ENCODE peak calls at places on chromosomes 2 and 18, in five cellular contexts. A is fibroblast of the conjunctiva, G is NT2/D1, Z is CD14-positive monocyte, F is hippocampal formation. J is an unnamed sample.

GRCh38 chr2:27806311-27807059 is 35.0 kb downstream of the MRPL33 start:
- DNase-seq in A (no peak), Z (no peak), F (no peak), G (no peak), J (no peak)

GRCh38 chr18:55857409-55857808 is 269.4 kb upstream of the TCF4 start:
- DNase-seq in G (no peak), Z (no peak), F (no peak), A (no peak), J (no peak)

GRCh38 chr2:171712051-171712450 is 24.8 kb downstream of the DYNC1I2 start:
- DNase-seq in F (no peak), G (no peak), A (peak), Z (no peak), J (no peak)

GRCh38 chr18:2846638-2847340 is at the start of gene EMILIN2:
- DNase-seq in G (no peak), Z (peak), F (no peak), A (peak), J (peak)

GRCh38 chr18:39178171-39178570 is 1612.6 kb upstream of the CELF4 start:
- DNase-seq in G (no peak), A (no peak), F (no peak), Z (no peak), J (no peak)

GRCh38 chr2:55416826-55417568 is 2.7 kb downstream of the CCDC88A start:
- DNase-seq in G (no peak), A (no peak), Z (no peak), F (no peak), J (no peak)

GRCh38 chr2:74505448-74506246 is 1.8 kb downstream of the PCGF1 start:
- DNase-seq in Z (no peak), G (no peak), A (no peak), F (no peak), J (no peak)

GRCh38 chr2:236936446-236936940 is 149.2 kb upstream of the COPS8 start:
- DNase-seq in A (no peak), Z (no peak), G (no peak), F (no peak), J (no peak)

GRCh38 chr2:120338015-120338414 is 7.9 kb upstream of the INHBB start:
- DNase-seq in A (no peak), G (no peak), Z (no peak), F (no peak), J (no peak)

GRCh38 chr18:42635378-42636048 is 480.0 kb downstream of the RIT2 start:
- DNase-seq in Z (no peak), A (no peak), F (no peak), G (peak), J (no peak)

GRCh38 chr2:218961229-218961628 is 1.8 kb downstream of the CDK5R2 start:
- DNase-seq in F (no peak), A (no peak), Z (peak), G (no peak), J (no peak)

GRCh38 chr2:158042245-158042644 is 59.4 kb upstream of the UPP2 start:
- DNase-seq in F (no peak), G (no peak), Z (no peak), A (no peak), J (no peak)

GRCh38 chr18:13217971-13218375 is 587 bp upstream of the LDLRAD4 start:
- DNase-seq in G (no peak), A (no peak), Z (no peak), F (no peak), J (no peak)

GRCh38 chr2:188199716-188200128 is 92.0 kb upstream of the GULP1 start:
- DNase-seq in G (no peak), Z (no peak), A (no peak), F (no peak), J (no peak)

GRCh38 chr2:19888831-19889230 is 13.0 kb downstream of the TTC32 start:
- DNase-seq in G (no peak), Z (no peak), A (no peak), F (no peak), J (no peak)

GRCh38 chr2:74130211-74130995 is 17.3 kb downstream of the BOLA3 start:
- DNase-seq in G (no peak), Z (no peak), F (no peak), A (no peak), J (no peak)

GRCh38 chr2:44715671-44716077 is 225.8 kb upstream of the SIX3 start:
- DNase-seq in Z (no peak), A (peak), G (peak), F (no peak), J (no peak)